ENCODE peak calls at places on chromosomes 4 and X, in four cellular contexts. C, T, D and U are unnamed samples.
A peak's percentile ranks its signal among the peaks of the same experiment; 100 is the strongest.

GRCh38 chr4:102546635-102547034 is 45.5 kb downstream of the NFKB1 start:
- DNase-seq in C (no peak), D (no peak), T (no peak), U (no peak)

GRCh38 chr4:156138781-156139280 is 185.2 kb upstream of the CTSO start:
- DNase-seq in C (no peak), D (no peak), T (no peak), U (no peak)

GRCh38 chrX:100994352-100995281 is 25.1 kb downstream of the ARL13A start:
- DNase-seq in C (peak; percentile 47), T (no peak), D (peak; percentile 41), U (no peak)

GRCh38 chr4:181832305-181832704 is 410.9 kb upstream of the TENM3 start:
- DNase-seq in T (no peak), D (no peak), C (no peak), U (no peak)

GRCh38 chrX:37454537-37455285 is 105.5 kb downstream of the PRRG1 start:
- DNase-seq in T (peak; percentile 28), D (peak; percentile 32), C (peak; percentile 73), U (no peak)

GRCh38 chr4:99879458-99879857 is 14.8 kb downstream of the LAMTOR3 start:
- DNase-seq in T (no peak), D (no peak), C (no peak), U (no peak)

GRCh38 chr4:150974251-150974640 is 40.8 kb downstream of the LRBA start:
- DNase-seq in T (no peak), D (no peak), C (no peak), U (no peak)

GRCh38 chr4:136637071-136637777 is 895.1 kb downstream of the PCDH18 start:
- DNase-seq in C (peak; percentile 15), D (peak; percentile 16), T (no peak), U (no peak)

GRCh38 chrX:154834562-154834961 is at the start of gene SMIM9:
- DNase-seq in D (no peak), T (no peak), C (no peak), U (no peak)

GRCh38 chrX:124232523-124233201 is 99.8 kb upstream of the TEX13D start:
- DNase-seq in C (no peak), D (no peak), T (no peak), U (no peak)

GRCh38 chr4:39860804-39861203 is 116.9 kb downstream of the PDS5A start:
- DNase-seq in T (no peak), D (no peak), C (no peak), U (no peak)

GRCh38 chrX:149456476-149457245 is 48.4 kb downstream of the IDS start:
- DNase-seq in C (no peak), D (no peak), T (no peak), U (no peak)

GRCh38 chrX:48697182-48697727 is 721 bp downstream of the SUV39H1 start:
- DNase-seq in D (peak; percentile 15), T (no peak), C (no peak), U (no peak)

GRCh38 chrX:352181-352580 is 33.6 kb upstream of the GTPBP6 start:
- DNase-seq in C (no peak), D (no peak), T (no peak), U (no peak)

GRCh38 chr4:183872531-183872930 is 32.6 kb upstream of the STOX2 start:
- DNase-seq in C (no peak), T (no peak), D (no peak), U (no peak)

GRCh38 chr4:183747931-183748664 is 89.0 kb downstream of the TRAPPC11 start:
- DNase-seq in D (peak; percentile 63), T (peak; percentile 37), C (no peak), U (peak; percentile 53)

GRCh38 chr4:159495515-159496236 is 392.8 kb downstream of the RAPGEF2 start:
- DNase-seq in T (no peak), C (no peak), D (no peak), U (no peak)

GRCh38 chr4:178275671-178276360 is 833.6 kb upstream of the AGA start:
- DNase-seq in D (no peak), C (no peak), T (no peak), U (no peak)

GRCh38 chr4:76198411-76199237 is 15.0 kb downstream of the SCARB2 start:
- DNase-seq in D (peak; percentile 95), T (peak; percentile 85), C (no peak), U (peak; percentile 90)

GRCh38 chrX:112704226-112704625 is 24.5 kb upstream of the LHFPL1 start:
- DNase-seq in C (no peak), D (no peak), T (no peak), U (no peak)

GRCh38 chr4:89486042-89486441 is 178.4 kb upstream of the GPRIN3 start:
- DNase-seq in D (peak; percentile 86), T (no peak), C (no peak), U (no peak)

GRCh38 chr4:75968084-75968483 is 22.7 kb downstream of the SDAD1 start:
- DNase-seq in C (no peak), D (no peak), T (no peak), U (no peak)

GRCh38 chrX:74450803-74451449 is 29.6 kb downstream of the SLC16A2 start:
- DNase-seq in T (no peak), C (peak; percentile 10), D (no peak), U (no peak)

GRCh38 chr4:2365054-2365912 is 53.2 kb downstream of the ZFYVE28 start:
- DNase-seq in C (no peak), D (no peak), T (no peak), U (no peak)

GRCh38 chr4:126242679-126243390 is 928.1 kb downstream of the FAT4 start:
- DNase-seq in C (no peak), D (peak; percentile 53), T (no peak), U (no peak)

GRCh38 chrX:10615931-10616780 is 4.2 kb downstream of the MID1 start:
- DNase-seq in C (no peak), T (peak; percentile 46), D (peak; percentile 66), U (peak; percentile 34)

GRCh38 chr4:94813221-94813620 is 55.5 kb downstream of the BMPR1B start:
- DNase-seq in D (no peak), T (no peak), C (no peak), U (no peak)

GRCh38 chrX:40145001-40145631 is 47.4 kb upstream of the BCOR start:
- DNase-seq in T (no peak), D (no peak), C (no peak), U (no peak)

GRCh38 chr4:71322425-71322824 is 16.4 kb upstream of the SLC4A4 start:
- DNase-seq in T (no peak), D (no peak), C (no peak), U (no peak)

DNA sequence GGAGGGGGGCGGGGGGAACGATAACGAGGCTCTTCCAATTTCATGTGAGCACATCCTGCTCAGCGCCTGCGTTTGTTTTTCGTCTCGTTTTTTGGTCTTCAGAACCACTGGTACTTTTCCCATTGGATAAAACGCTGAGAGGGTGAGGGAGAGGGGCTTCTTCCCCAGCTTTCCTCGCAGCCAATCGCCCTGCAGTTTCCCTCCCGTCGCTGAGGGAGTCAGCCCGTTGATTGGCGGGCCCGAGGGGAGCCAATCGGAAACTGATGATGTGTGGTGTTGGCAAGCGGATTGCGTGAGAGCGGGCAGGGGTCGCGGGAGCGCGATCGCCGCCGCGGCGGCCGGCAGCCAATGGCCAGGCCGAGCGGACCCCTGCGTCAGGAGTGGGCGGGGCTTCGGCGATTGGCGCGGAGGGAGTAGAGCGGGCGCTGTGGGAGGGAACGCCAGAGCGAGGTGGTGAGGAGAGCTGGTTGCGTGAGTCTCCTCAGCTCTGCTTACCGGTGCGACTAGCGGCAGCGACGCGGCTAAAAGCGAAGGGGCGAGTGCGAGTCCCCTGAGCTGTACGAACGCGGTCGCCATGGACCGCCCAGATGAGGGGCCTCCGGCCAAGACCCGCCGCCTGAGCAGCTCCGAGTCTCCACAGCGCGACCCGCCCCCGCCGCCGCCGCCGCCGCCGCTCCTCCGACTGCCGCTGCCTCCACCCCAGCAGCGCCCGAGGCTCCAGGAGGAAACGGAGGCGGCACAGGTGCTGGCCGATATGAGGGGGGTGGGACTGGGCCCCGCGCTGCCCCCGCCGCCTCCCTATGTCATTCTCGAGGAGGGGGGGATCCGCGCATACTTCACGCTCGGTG is at the start of gene TSPYL2:
- DNase-seq in C (peak; percentile 85), T (peak; percentile 94), D (peak; percentile 98), U (peak; percentile 93)
- H3K9me3 ChIP-seq in C (no peaks in the 10 kb centered on the region), T (no peaks in the 10 kb centered on the region), D (no peaks in the 10 kb centered on the region), U (no peaks in the 10 kb centered on the region)

GRCh38 chrX:12975999-12976558 is 1.2 kb downstream of the TMSB4X start:
- DNase-seq in T (no peak), D (no peak), C (no peak), U (no peak)

GRCh38 chrX:12979630-12980015 is 4.7 kb downstream of the TMSB4X start:
- DNase-seq in D (no peak), C (no peak), T (no peak), U (no peak)

GRCh38 chrX:12978205-12979010 is 3.5 kb downstream of the TMSB4X start:
- DNase-seq in T (peak; percentile 78), D (peak; percentile 82), C (no peak), U (no peak)

GRCh38 chrX:12979011-12979629 is 4.2 kb downstream of the TMSB4X start:
- DNase-seq in D (no peak), T (no peak), C (no peak), U (no peak)

DNA sequence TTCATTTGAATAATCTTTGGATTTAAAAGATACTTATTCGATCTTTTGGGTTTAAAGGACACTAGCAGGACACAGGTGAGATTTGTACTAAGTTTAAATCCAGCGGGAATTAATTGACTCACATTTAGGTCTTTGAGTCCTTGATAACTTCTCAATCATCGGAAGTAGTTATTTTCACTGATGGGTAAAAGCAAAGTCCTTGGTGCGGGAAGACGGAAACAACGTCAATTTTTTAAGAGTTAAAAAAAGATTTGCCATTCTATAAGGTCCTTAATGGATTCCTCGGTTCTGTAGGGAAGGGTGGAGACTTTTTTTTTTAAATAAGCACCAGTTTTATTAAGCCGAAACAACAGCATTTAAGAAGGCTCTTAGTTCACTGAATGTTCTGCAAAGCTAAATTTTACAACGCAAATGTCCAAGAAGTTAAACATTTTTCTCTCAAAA is 2.9 kb downstream of the TMSB4X start:
- DNase-seq in T (no peak), D (no peak), C (no peak), U (no peak)
- TF ChIP-seq POLR2A in T (no peak), D (no peak), C (peak; percentile 26), U (no peak)

GRCh38 chr4:148447672-148448071 is 5.5 kb upstream of the NR3C2 start:
- DNase-seq in T (no peak), D (peak; percentile 39), C (no peak), U (no peak)
- TF ChIP-seq POLR2AphosphoS5 in T (no peak), D (no peak), C (no peak), U (no peak)

GRCh38 chr4:13856387-13856786 is 228.9 kb upstream of the BOD1L1 start:
- DNase-seq in C (no peak), T (no peak), D (no peak), U (no peak)
- H3K9me3 ChIP-seq in C (no peaks in the 10 kb centered on the region), T (peaks cover 2% of the 10 kb centered on the region), D (no peaks in the 10 kb centered on the region), U (no peaks in the 10 kb centered on the region)

DNA sequence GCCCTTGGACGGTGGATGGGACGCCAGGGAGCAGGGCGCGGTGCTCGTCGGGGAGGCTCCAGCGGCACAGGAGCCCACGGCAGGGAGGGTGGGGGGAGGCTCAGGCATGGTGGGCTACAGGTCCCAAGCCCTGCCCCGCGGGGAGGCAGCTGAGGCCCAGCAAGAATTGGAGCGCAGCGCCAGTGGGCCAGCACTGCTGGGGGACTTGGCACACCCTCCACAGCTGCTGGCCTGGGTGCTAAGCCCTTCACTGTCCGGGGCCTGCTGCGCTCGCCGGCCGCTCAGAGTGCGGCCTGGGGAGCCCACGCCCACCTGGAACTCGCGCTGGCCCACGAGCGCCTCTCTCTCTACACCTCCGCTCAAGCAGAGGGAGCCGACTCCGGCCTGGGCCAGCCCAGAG is 8.6 kb downstream of the CD38 start:
- DNase-seq in D (no peak), C (no peak), T (no peak), U (no peak)
- TF ChIP-seq POLR2A in D (no peak), C (no peak), T (no peak), U (no peak)